ENCODE peak calls at places on chromosome 1, in nine cellular contexts. G, C, V, I, F, R, P, Z and L are unnamed samples.

GRCh38 chr1:20079661-20080305 is 9.8 kb downstream of the PLA2G5 start:
- DNase-seq in F (no peak), I (no peak), G (no peak), Z (no peak), C (no peak), R (no peak), P (no peak), V (no peak), L (no peak)

GRCh38 chr1:203080456-203080855 is 5.4 kb downstream of the MYOG start:
- DNase-seq in F (no peak), Z (no peak), C (peak; percentile 19), I (no peak), R (no peak), P (no peak), V (no peak), G (no peak), L (no peak)

GRCh38 chr1:40980453-40981121 is 1.1 kb downstream of the CTPS1 start:
- DNase-seq in C (peak; percentile 72), P (no peak), Z (peak; percentile 25), V (peak; percentile 50), G (no peak), I (peak; percentile 15), F (peak; percentile 27), R (peak; percentile 27), L (no peak)

GRCh38 chr1:52590275-52590674 is 11.9 kb upstream of the GPX7 start:
- DNase-seq in Z (no peak), I (no peak), R (peak; percentile 90), F (no peak), G (no peak), P (no peak), V (no peak), C (no peak), L (no peak)

GRCh38 chr1:246592695-246593094 is 26.4 kb downstream of the CNST start:
- DNase-seq in F (no peak), Z (no peak), C (no peak), R (no peak), G (no peak), I (no peak), P (no peak), V (peak; percentile 94), L (no peak)

GRCh38 chr1:204337583-204337982 is 22.1 kb downstream of the PLEKHA6 start:
- DNase-seq in C (no peak), F (no peak), I (no peak), Z (no peak), G (no peak), R (no peak), P (no peak), V (no peak), L (no peak)

GRCh38 chr1:109239580-109240068 is 9.7 kb upstream of the CELSR2 start:
- DNase-seq in I (no peak), P (no peak), F (peak; percentile 42), Z (peak; percentile 60), C (peak; percentile 91), G (no peak), V (peak; percentile 46), R (peak; percentile 78), L (no peak)

GRCh38 chr1:94522304-94522703 is 19.3 kb downstream of the F3 start:
- DNase-seq in C (no peak), Z (peak; percentile 18), F (peak; percentile 55), P (no peak), R (peak; percentile 78), G (no peak), I (no peak), V (peak; percentile 72), L (no peak)

GRCh38 chr1:226975909-226976670 is 36.0 kb downstream of the COQ8A start:
- DNase-seq in R (peak; percentile 31), V (no peak), I (no peak), P (no peak), G (no peak), Z (no peak), F (no peak), C (peak; percentile 30), L (no peak)

GRCh38 chr1:201213106-201213770 is 22.6 kb downstream of the IGFN1 start:
- DNase-seq in I (no peak), C (no peak), R (no peak), Z (no peak), P (no peak), V (no peak), F (no peak), G (peak; percentile 15), L (no peak)

GRCh38 chr1:117118101-117118500 is 3.4 kb downstream of the TRIM45 start:
- DNase-seq in P (no peak), Z (peak; percentile 51), R (no peak), G (no peak), V (no peak), F (peak; percentile 74), C (no peak), I (no peak), L (no peak)

GRCh38 chr1:117121589-117122296 is at the start of gene TRIM45:
- DNase-seq in F (peak; percentile 97), G (peak; percentile 94), I (peak; percentile 97), C (peak; percentile 98), V (peak; percentile 96), P (peak; percentile 71), Z (peak; percentile 97), R (peak; percentile 98), L (peak; percentile 97)

GRCh38 chr1:117123274-117123673 is 1.7 kb upstream of the TRIM45 start:
- DNase-seq in V (no peak), R (no peak), F (no peak), G (no peak), P (no peak), C (no peak), Z (no peak), I (no peak), L (no peak)

GRCh38 chr1:117122297-117123025 is 912 bp upstream of the TRIM45 start:
- DNase-seq in C (no peak), V (no peak), G (no peak), Z (no peak), I (no peak), R (peak; percentile 63), F (no peak), P (no peak), L (no peak)

GRCh38 chr1:117120774-117121588 is 568 bp downstream of the TRIM45 start:
- DNase-seq in F (peak; percentile 5), V (peak; percentile 57), G (no peak), Z (no peak), C (peak; percentile 51), P (no peak), I (no peak), R (peak; percentile 23), L (peak; percentile 18)
- H3K27ac ChIP-seq in F (no peak overlapping the region), V (peak overlapping the region; percentile 69), G (peak overlapping the region; percentile 21), Z (peak overlapping the region; percentile 91), C (peak overlapping the region; percentile 97), P (peak overlapping the region; percentile 73), I (peak overlapping the region; percentile 98), R (peak overlapping the region; percentile 25), L (peak overlapping the region; percentile 87)

GRCh38 chr1:9996624-9997582 is at the start of gene RBP7:
- DNase-seq in V (no peak), R (peak; percentile 60), F (peak; percentile 9), G (no peak), Z (peak; percentile 41), I (peak; percentile 43), P (no peak), C (peak; percentile 84), L (no peak)
- H3K4me3 ChIP-seq in V (peak within 1 kb of the TSS; percentile 40), R (peak within 1 kb of the TSS; percentile 59), F (peak within 1 kb of the TSS; percentile 15), G (peak within 1 kb of the TSS; percentile 37), Z (peak within 1 kb of the TSS; percentile 4), I (peak within 1 kb of the TSS; percentile 72), P (peak within 1 kb of the TSS; percentile 46), C (peak within 1 kb of the TSS; percentile 55), L (peak within 1 kb of the TSS; percentile 69)

GRCh38 chr1:172895761-172896160 is 155.0 kb downstream of the TNFSF18 start:
- DNase-seq in F (peak; percentile 5), Z (no peak), G (no peak), C (no peak), I (no peak), P (no peak), V (no peak), R (no peak), L (no peak)

GRCh38 chr1:172897738-172898137 is 153.0 kb downstream of the TNFSF18 start:
- DNase-seq in G (no peak), Z (no peak), C (no peak), I (no peak), R (no peak), F (no peak), P (no peak), V (peak; percentile 55), L (no peak)

GRCh38 chr1:172894345-172895049 is 156.2 kb downstream of the TNFSF18 start:
- DNase-seq in Z (no peak), F (no peak), V (no peak), C (no peak), G (no peak), P (no peak), R (no peak), I (no peak), L (no peak)

GRCh38 chr1:172895050-172895460 is 155.7 kb downstream of the TNFSF18 start:
- DNase-seq in I (no peak), P (no peak), V (peak; percentile 64), F (peak; percentile 60), Z (no peak), C (no peak), G (no peak), R (no peak), L (no peak)

GRCh38 chr1:172893146-172893841 is 157.4 kb downstream of the TNFSF18 start:
- DNase-seq in F (no peak), I (peak; percentile 16), C (no peak), P (no peak), G (no peak), R (no peak), V (no peak), Z (peak; percentile 13), L (no peak)
- H3K4me1 ChIP-seq in F (no peaks in the 10 kb centered on the region), I (no peaks in the 10 kb centered on the region), C (peaks cover 10% of the 10 kb centered on the region), P (no peaks in the 10 kb centered on the region), G (peaks cover 33% of the 10 kb centered on the region), R (no peaks in the 10 kb centered on the region), V (peaks cover 4% of the 10 kb centered on the region), Z (no peaks in the 10 kb centered on the region), L (peaks cover 16% of the 10 kb centered on the region)

DNA sequence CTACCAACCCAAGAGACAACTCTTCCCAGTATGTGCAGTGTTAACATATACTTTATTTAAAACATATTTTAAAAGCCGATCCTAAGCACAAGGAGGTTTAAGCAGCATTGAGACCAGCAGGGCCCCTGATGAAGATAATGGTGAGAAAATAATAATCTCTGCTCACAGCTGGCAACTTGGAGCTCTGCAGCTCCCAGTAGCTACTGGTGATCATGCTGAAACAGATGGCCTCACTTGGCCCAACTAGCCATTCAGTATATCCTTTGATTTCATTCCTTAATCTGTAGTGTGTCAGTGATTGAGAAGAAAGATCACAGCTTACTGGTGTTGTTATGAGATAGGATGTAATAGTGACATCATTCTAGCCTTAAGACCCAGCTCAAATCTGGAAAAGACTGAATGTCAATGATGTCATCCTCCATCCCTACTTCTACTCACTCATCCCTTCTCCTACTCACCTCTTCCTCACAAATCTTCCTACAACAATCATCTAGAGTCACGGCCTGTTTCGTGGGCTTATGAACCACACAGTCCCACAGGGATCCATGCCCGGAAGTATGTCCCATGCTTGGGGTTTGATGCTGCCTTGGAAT is 817.9 kb downstream of the PLA2G4A start:
- DNase-seq in V (peak; percentile 3), Z (no peak), P (no peak), I (no peak), F (no peak), C (no peak), G (no peak), R (no peak), L (no peak)
- H3K27ac ChIP-seq in V (no peak overlapping the region), Z (no peak overlapping the region), P (no peak overlapping the region), I (no peak overlapping the region), F (no peak overlapping the region), C (no peak overlapping the region), G (no peak overlapping the region), R (no peak overlapping the region), L (no peak overlapping the region)